ENCODE peak calls at places on chromosomes 11 and 22, in four cellular contexts. Q, M, H and W are unnamed samples.

GRCh38 chr22:41445171-41446056 is 1.2 kb downstream of the TOB2 start:
- DNase-seq in Q (peak), M (peak), H (peak), W (no peak)

GRCh38 chr11:119185916-119186634 is 800 bp downstream of the NHERF4 start:
- DNase-seq in Q (no peak), M (no peak), H (no peak), W (no peak)

GRCh38 chr11:15769203-15769602 is 587.1 kb downstream of the SOX6 start:
- DNase-seq in Q (no peak), M (no peak), H (no peak), W (no peak)

GRCh38 chr22:48876951-48877350 is 950.7 kb downstream of the BRD1 start:
- DNase-seq in Q (no peak), M (no peak), H (no peak), W (no peak)

GRCh38 chr11:69721745-69722144 is 17.9 kb upstream of the FGF19 start:
- DNase-seq in Q (no peak), M (no peak), H (no peak), W (no peak)

GRCh38 chr11:113376156-113376555 is 11.4 kb upstream of the ANKK1 start:
- DNase-seq in Q (peak), M (no peak), H (no peak), W (no peak)

GRCh38 chr11:104570088-104570701 is 328.1 kb downstream of the CASP12 start:
- DNase-seq in Q (peak), M (no peak), H (no peak), W (peak)

GRCh38 chr22:39518996-39519680 is 1.2 kb upstream of the ATF4 start:
- DNase-seq in Q (peak), M (no peak), H (no peak), W (peak)

GRCh38 chr11:112558691-112559090 is 298.0 kb upstream of the PLET1 start:
- DNase-seq in Q (peak), M (no peak), H (no peak), W (peak)

GRCh38 chr11:134905513-134905912 is 493.5 kb upstream of the B3GAT1 start:
- DNase-seq in Q (no peak), M (no peak), H (no peak), W (no peak)

GRCh38 chr11:19326499-19326898 is 85.8 kb upstream of the E2F8 start:
- DNase-seq in Q (peak), M (no peak), H (no peak), W (no peak)

GRCh38 chr22:33515733-33516297 is 404.5 kb downstream of the LARGE1 start:
- DNase-seq in Q (no peak), M (no peak), H (no peak), W (no peak)

GRCh38 chr22:44550666-44551491 is 52.8 kb upstream of the RTL6 start:
- DNase-seq in Q (peak), M (no peak), H (no peak), W (peak)

GRCh38 chr11:14519692-14520085 is 497 bp downstream of the PSMA1 start:
- DNase-seq in Q (peak), M (no peak), H (no peak), W (peak)

GRCh38 chr11:18271206-18271605 is 5.1 kb downstream of the SAA1 start:
- DNase-seq in Q (no peak), M (no peak), H (no peak), W (no peak)

GRCh38 chr11:120629407-120629806 is 117.9 kb downstream of the GRIK4 start:
- DNase-seq in Q (no peak), M (no peak), H (no peak), W (no peak)

GRCh38 chr11:12581923-12582322 is 92.3 kb upstream of the TEAD1 start:
- DNase-seq in Q (peak), M (no peak), H (no peak), W (peak)

GRCh38 chr11:104678408-104678807 is 219.9 kb downstream of the CASP12 start:
- DNase-seq in Q (no peak), M (no peak), H (no peak), W (no peak)

GRCh38 chr11:134573857-134574256 is 161.8 kb upstream of the B3GAT1 start:
- DNase-seq in Q (no peak), M (no peak), H (no peak), W (no peak)

GRCh38 chr11:43396617-43397016 is 37.9 kb downstream of the TTC17 start:
- DNase-seq in Q (no peak), M (no peak), H (no peak), W (no peak)

GRCh38 chr11:79419120-79419519 is 21.7 kb downstream of the TENM4 start:
- DNase-seq in Q (peak), M (no peak), H (no peak), W (peak)

GRCh38 chr11:14203392-14203791 is 155.6 kb downstream of the RRAS2 start:
- DNase-seq in Q (no peak), M (no peak), H (no peak), W (no peak)

GRCh38 chr11:2517016-2517385 is 72.2 kb downstream of the KCNQ1 start:
- DNase-seq in Q (no peak), M (no peak), H (peak), W (no peak)

GRCh38 chr11:131824766-131825165 is 454.4 kb downstream of the NTM start:
- DNase-seq in Q (peak), M (no peak), H (peak), W (peak)

GRCh38 chr11:19161651-19162050 is 40.1 kb downstream of the CSRP3 start:
- DNase-seq in Q (no peak), M (no peak), H (no peak), W (no peak)

GRCh38 chr11:130873766-130874165 is 42.5 kb downstream of the SNX19 start:
- DNase-seq in Q (peak), M (no peak), H (no peak), W (peak)

GRCh38 chr11:43738600-43739409 is 58.3 kb downstream of the HSD17B12 start:
- DNase-seq in Q (peak), M (no peak), H (no peak), W (peak)

GRCh38 chr11:26187639-26188038 is 144.3 kb upstream of the ANO3 start:
- DNase-seq in Q (peak), M (no peak), H (peak), W (peak)

GRCh38 chr11:10414659-10415058 is 40.4 kb upstream of the AMPD3 start:
- DNase-seq in Q (peak), M (no peak), H (peak), W (no peak)

GRCh38 chr11:10418259-10418949 is 36.7 kb upstream of the AMPD3 start:
- DNase-seq in Q (peak), M (no peak), H (no peak), W (no peak)

GRCh38 chr11:10414181-10414580 is 40.9 kb upstream of the AMPD3 start:
- DNase-seq in Q (no peak), M (no peak), H (no peak), W (no peak)

GRCh38 chr11:10413268-10413667 is 41.8 kb upstream of the AMPD3 start:
- DNase-seq in Q (peak), M (no peak), H (no peak), W (peak)

GRCh38 chr11:10415817-10416392 is 39.2 kb upstream of the AMPD3 start:
- DNase-seq in Q (no peak), M (no peak), H (no peak), W (no peak)
- TF ChIP-seq CTCF in Q (peak), M (no peak), H (no peak), W (no peak)

DNA sequence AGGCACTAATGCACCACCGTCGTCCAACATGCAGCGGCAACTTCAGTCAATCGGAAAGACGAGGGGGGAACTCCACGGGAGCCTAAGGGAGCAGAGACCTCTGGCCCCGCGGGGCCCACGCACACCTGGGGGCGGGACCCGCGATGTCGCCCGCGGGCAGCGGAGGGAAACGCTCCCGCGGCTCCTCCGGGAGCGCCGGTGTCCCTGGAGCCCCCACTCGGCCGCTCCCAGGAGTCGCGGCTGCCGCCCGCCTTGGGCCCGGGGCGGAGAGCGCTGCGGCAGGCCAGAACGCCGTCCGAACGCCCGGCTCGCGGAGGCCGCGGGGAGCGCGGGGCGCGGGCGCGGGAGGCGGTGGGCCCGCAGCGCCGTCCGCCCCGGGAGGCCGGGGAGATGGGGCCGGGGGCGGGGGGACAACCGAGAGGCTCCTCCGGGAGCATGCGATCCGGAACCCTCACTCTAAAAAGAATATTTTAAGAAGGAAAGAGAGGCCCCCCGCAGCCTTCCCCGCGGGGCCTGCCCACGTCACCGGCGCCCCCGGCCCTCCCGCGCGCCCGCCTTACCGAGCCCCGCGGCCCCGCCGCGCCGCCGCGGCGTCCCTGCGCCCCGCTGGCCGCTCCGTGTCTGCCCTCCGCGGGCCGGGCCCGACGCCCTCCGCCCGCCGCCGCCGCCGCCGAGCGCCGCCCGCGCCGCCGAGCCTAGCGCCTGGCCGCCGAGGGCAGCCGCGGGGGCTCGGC is 86.6 kb upstream of the ARHGAP32 start:
- DNase-seq in Q (no peak), M (peak), H (no peak), W (no peak)
- TF ChIP-seq CTCF in Q (no peak), M (no peak), H (no peak), W (peak)

GRCh38 chr11:64249563-64250405 is 1.5 kb upstream of the PLCB3 start:
- DNase-seq in Q (no peak), M (no peak), H (no peak), W (no peak)

GRCh38 chr11:64248578-64248977 is 1.8 kb upstream of the PPP1R14B start:
- DNase-seq in Q (no peak), M (no peak), H (no peak), W (no peak)

GRCh38 chr11:64246874-64247728 is at the start of gene PPP1R14B:
- DNase-seq in Q (peak), M (peak), H (peak), W (peak)

GRCh38 chr11:64249038-64249437 is 2.3 kb upstream of the PLCB3 start:
- DNase-seq in Q (no peak), M (no peak), H (no peak), W (no peak)

DNA sequence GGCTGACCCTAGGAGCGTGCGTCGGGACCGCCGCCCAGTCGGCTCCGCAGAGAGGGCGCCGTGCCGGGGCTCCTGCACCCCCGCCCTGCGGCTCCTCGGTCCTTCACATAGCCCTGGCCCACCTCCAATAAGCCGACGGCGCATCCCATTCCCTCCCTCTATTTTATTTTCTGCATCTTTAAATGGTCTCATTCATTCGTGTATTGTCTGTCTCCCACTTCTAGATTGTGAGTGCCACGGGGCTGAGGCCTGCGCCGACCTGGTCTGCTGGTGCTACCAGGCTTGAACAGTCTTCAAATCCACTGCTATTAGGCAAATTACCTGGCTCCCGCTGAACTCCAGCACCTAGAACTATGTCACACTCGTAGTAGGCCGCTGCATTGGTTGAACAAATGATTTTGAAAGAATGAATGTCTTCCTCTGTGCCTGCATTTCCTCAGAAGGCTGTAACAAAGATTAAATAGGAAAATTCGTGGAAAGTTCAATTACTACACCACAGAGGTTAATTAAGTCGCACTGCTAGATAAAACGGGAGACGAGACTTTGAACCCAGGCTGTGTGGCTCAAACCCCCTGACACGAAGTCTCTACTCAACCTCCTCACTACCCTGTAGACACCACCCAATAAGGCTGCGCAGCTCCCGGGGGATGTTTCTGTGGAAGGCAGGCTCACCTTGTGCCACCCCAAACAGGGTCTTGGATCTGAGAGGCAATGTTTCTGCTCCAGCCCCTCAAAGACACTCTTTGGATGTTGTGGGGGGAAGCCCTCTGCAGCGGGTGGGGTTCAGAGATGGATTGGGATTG is 1.2 kb upstream of the PPP1R14B start:
- DNase-seq in Q (no peak), M (no peak), H (no peak), W (no peak)
- TF ChIP-seq CTCF in Q (no peak), M (no peak), H (no peak), W (no peak)

GRCh38 chr22:37203354-37204044 is 8.8 kb downstream of the SSTR3 start:
- DNase-seq in Q (no peak), M (no peak), H (no peak), W (no peak)

GRCh38 chr22:37201066-37201820 is 11.0 kb downstream of the SSTR3 start:
- DNase-seq in Q (no peak), M (no peak), H (no peak), W (no peak)

GRCh38 chr22:37204045-37204655 is 8.1 kb downstream of the SSTR3 start:
- DNase-seq in Q (no peak), M (no peak), H (no peak), W (no peak)

GRCh38 chr22:37202706-37203105 is 9.6 kb downstream of the SSTR3 start:
- DNase-seq in Q (no peak), M (no peak), H (no peak), W (no peak)

DNA sequence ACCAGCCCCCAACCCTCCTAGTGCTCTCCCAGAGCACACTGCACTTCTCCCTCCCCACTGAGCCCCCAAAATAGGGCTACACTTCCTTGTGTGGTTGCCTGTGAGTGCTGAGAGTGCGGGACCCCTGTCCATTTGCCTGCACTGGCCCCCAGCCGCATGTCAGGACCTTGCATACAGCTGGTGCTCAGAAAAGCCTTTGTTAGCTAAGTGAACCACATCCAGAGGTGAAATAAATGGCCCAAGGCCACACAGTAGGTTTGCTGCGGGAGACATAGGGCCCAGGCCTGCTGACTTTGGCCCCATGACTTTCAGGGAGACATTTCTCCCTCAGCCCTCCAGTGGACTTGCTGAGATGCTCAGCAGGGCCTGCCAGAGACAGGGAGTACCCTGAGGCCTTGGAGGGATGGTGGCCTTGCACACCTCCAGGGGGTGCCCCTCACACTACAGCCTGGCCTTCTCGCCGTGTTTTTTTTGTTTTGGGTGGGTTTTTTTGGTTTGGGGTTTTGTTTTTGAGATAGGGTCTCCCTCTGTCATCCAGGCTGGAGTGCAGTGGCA is 10.2 kb downstream of the SSTR3 start:
- DNase-seq in Q (no peak), M (no peak), H (no peak), W (no peak)
- TF ChIP-seq CTCF in Q (no peak), M (no peak), H (no peak), W (no peak)

GRCh38 chr11:71252434-71252781 is at the start of gene SHANK2:
- DNase-seq in Q (no peak), M (peak), H (no peak), W (no peak)

GRCh38 chr11:71252782-71253730 is 679 bp upstream of the SHANK2 start:
- DNase-seq in Q (peak), M (peak), H (no peak), W (peak)

GRCh38 chr11:71253794-71254193 is 1.4 kb upstream of the SHANK2 start:
- DNase-seq in Q (no peak), M (no peak), H (no peak), W (no peak)

GRCh38 chr11:71255323-71255722 is 2.9 kb upstream of the SHANK2 start:
- DNase-seq in Q (no peak), M (no peak), H (no peak), W (no peak)

DNA sequence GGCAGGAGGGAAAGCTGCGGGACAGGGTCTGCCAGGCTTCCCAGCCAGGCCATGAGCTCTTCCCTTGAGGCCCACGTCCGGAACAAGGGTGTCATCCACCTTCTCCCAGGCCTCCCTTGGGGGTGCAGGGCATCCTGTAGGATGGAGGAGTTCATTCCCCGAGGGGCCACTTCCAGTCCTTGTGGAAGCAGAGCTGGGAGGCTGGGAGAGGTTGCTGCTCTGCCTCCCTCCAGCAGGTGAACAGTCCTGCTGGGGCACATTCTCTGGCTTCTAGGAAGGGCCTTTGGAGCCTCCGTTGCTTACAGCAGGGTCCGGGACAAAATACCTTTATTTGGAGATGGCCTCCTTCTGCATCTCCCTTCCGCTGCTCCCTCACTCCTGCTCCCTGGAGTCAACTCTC is 3.7 kb upstream of the SHANK2 start:
- DNase-seq in Q (no peak), M (no peak), H (no peak), W (no peak)
- TF ChIP-seq CTCF in Q (no peak), M (no peak), H (no peak), W (no peak)

GRCh38 chr11:117428856-117429229 is 101.2 kb downstream of the CEP164 start:
- DNase-seq in Q (no peak), M (no peak), H (no peak), W (no peak)
- TF ChIP-seq CTCF in Q (no peak), M (no peak), H (no peak), W (no peak)

GRCh38 chr22:20583471-20583922 is 76.1 kb downstream of the MED15 start:
- DNase-seq in Q (no peak), M (no peak), H (no peak), W (no peak)
- TF ChIP-seq CTCF in Q (peak), M (no peak), H (no peak), W (peak)

DNA sequence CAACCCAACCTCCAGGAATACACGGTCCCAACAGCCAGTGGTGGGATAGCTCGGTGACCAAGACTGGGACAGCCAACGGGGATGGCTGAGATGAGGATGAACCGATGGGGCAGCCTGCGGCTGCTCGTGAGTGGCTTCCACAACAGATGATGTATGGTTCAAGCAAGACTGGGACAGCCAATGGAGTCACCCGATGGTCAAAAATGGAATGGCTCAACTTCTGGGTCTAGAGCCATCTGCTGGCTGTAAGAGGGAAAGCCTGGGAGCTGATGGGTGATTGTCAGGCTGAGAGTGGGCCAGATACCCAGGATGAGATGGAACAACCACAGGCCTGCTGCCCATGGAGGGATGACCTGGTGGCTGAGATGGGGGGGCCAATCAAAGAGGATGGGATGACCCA is 35.5 kb downstream of the SYT7 start:
- DNase-seq in Q (peak), M (no peak), H (no peak), W (peak)
- TF ChIP-seq CTCF in Q (peak), M (no peak), H (no peak), W (peak)

GRCh38 chr11:116828632-116829524 is 829 bp upstream of the APOC3 start:
- DNase-seq in Q (no peak), M (no peak), H (no peak), W (no peak)
- TF ChIP-seq CTCF in Q (no peak), M (no peak), H (no peak), W (no peak)